ENCODE peak calls at places on chromosomes 5 and 9, in five cellular contexts. M is fibroblast of lung, T is GM12878, D is upper lobe of left lung, A is colonic mucosa. Y is an unnamed sample.

GRCh38 chr5:88480766-88481499 is 212.3 kb upstream of the TMEM161B start:
- DNase-seq in A (no peak), D (no peak), T (no peak), M (peak; percentile 50), Y (no peak)

GRCh38 chr9:129895376-129896268 is 60.4 kb downstream of the USP20 start:
- DNase-seq in A (no peak), M (no peak), D (no peak), T (no peak), Y (no peak)

GRCh38 chr5:107772418-107773310 is 101.9 kb upstream of the EFNA5 start:
- DNase-seq in D (no peak), A (no peak), M (no peak), T (no peak), Y (no peak)

GRCh38 chr5:88678780-88679491 is 204.0 kb downstream of the MEF2C start:
- DNase-seq in A (no peak), T (no peak), D (no peak), M (peak; percentile 52), Y (no peak)

GRCh38 chr9:133740891-133741290 is 2.7 kb upstream of the SARDH start:
- DNase-seq in D (peak; percentile 55), T (no peak), M (no peak), A (no peak), Y (no peak)

GRCh38 chr9:130854835-130855234 is 19.8 kb downstream of the ABL1 start:
- DNase-seq in M (no peak), D (no peak), A (no peak), T (no peak), Y (no peak)

GRCh38 chr9:104287255-104287872 is 193.3 kb downstream of the SMC2 start:
- DNase-seq in A (no peak), T (no peak), D (no peak), M (no peak), Y (no peak)

GRCh38 chr5:54519083-54519541 is 1.6 kb downstream of the SNX18 start:
- DNase-seq in M (no peak), D (peak; percentile 69), A (no peak), T (no peak), Y (no peak)

GRCh38 chr9:131103535-131103934 is 7.2 kb downstream of the AIF1L start:
- DNase-seq in A (no peak), M (no peak), D (no peak), T (no peak), Y (no peak)

GRCh38 chr5:1161108-1161831 is 40.1 kb upstream of the SLC6A19 start:
- DNase-seq in T (no peak), M (peak; percentile 16), D (no peak), A (peak; percentile 74), Y (peak; percentile 80)

GRCh38 chr9:99361827-99362226 is 139.7 kb downstream of the SEC61B start:
- DNase-seq in D (no peak), A (no peak), T (no peak), M (no peak), Y (no peak)

GRCh38 chr5:124512236-124512635 is 234.2 kb downstream of the ZNF608 start:
- DNase-seq in A (no peak), T (no peak), M (peak; percentile 61), D (no peak), Y (no peak)

GRCh38 chr9:73643379-73644013 is 491.8 kb downstream of the ANXA1 start:
- DNase-seq in A (no peak), T (no peak), M (peak; percentile 89), D (no peak), Y (no peak)

GRCh38 chr5:96816991-96817390 is 9.2 kb upstream of the ERAP1 start:
- DNase-seq in M (no peak), D (no peak), A (no peak), T (no peak), Y (no peak)

GRCh38 chr5:169029087-169029486 is 271.9 kb downstream of the SLIT3 start:
- DNase-seq in D (no peak), M (peak; percentile 82), A (no peak), T (no peak), Y (no peak)

GRCh38 chr9:14180942-14181270 is 133.0 kb downstream of the NFIB start:
- DNase-seq in M (no peak), A (no peak), T (no peak), D (no peak), Y (no peak)

GRCh38 chr5:140084466-140084865 is 29.4 kb upstream of the PURA start:
- DNase-seq in D (no peak), T (no peak), M (peak; percentile 2), A (no peak), Y (no peak)

GRCh38 chr5:95638632-95639031 is 7.9 kb upstream of the RFESD start:
- DNase-seq in D (no peak), M (no peak), A (no peak), T (no peak), Y (no peak)

GRCh38 chr5:128216860-128217531 is 133.4 kb downstream of the SLC12A2 start:
- DNase-seq in A (no peak), M (peak; percentile 95), D (peak; percentile 18), T (no peak), Y (no peak)

GRCh38 chr5:14123551-14123950 is 19.6 kb upstream of the TRIO start:
- DNase-seq in A (no peak), D (no peak), M (no peak), T (no peak), Y (no peak)

GRCh38 chr5:172179032-172179989 is 8.7 kb downstream of the STK10 start:
- DNase-seq in T (peak; percentile 71), D (no peak), M (peak; percentile 71), A (peak; percentile 34), Y (peak; percentile 71)

GRCh38 chr9:124359426-124359825 is 55.8 kb downstream of the PSMB7 start:
- DNase-seq in M (no peak), A (no peak), D (no peak), T (no peak), Y (no peak)

GRCh38 chr5:32504923-32505596 is 60.5 kb upstream of the ZFR start:
- DNase-seq in T (no peak), A (peak; percentile 42), D (no peak), M (peak; percentile 94), Y (no peak)

GRCh38 chr5:180083529-180084060 is 12.0 kb upstream of the RNF130 start:
- DNase-seq in M (no peak), D (no peak), T (no peak), A (no peak), Y (no peak)

GRCh38 chr5:78497573-78498533 is 137.4 kb downstream of the SCAMP1 start:
- DNase-seq in M (peak; percentile 62), D (peak; percentile 29), T (no peak), A (peak; percentile 10), Y (no peak)

GRCh38 chr9:87792831-87793288 is 66.9 kb downstream of the CTSL start:
- DNase-seq in T (peak; percentile 36), M (peak; percentile 75), A (peak; percentile 50), D (no peak), Y (peak; percentile 71)

GRCh38 chr9:108125541-108125940 is 636.0 kb upstream of the KLF4 start:
- DNase-seq in M (no peak), T (no peak), D (no peak), A (no peak), Y (no peak)

GRCh38 chr5:43316421-43316820 is 3.2 kb upstream of the HMGCS1 start:
- DNase-seq in T (no peak), A (no peak), M (no peak), D (no peak), Y (no peak)

GRCh38 chr5:151742870-151743294 is 15.5 kb downstream of the ATOX1 start:
- DNase-seq in A (peak; percentile 42), M (peak; percentile 66), T (no peak), D (no peak), Y (no peak)

GRCh38 chr9:122875523-122875922 is 29.6 kb downstream of the RC3H2 start:
- DNase-seq in T (peak; percentile 20), D (no peak), A (no peak), M (no peak), Y (no peak)

GRCh38 chr9:18786936-18787658 is 245.9 kb downstream of the SAXO1 start:
- DNase-seq in M (peak; percentile 64), T (no peak), A (no peak), D (no peak), Y (no peak)

GRCh38 chr9:2228641-2229040 is 213.5 kb downstream of the SMARCA2 start:
- DNase-seq in A (no peak), T (no peak), M (no peak), D (no peak), Y (no peak)

GRCh38 chr5:178346607-178347334 is 114.2 kb upstream of the PHYKPL start:
- DNase-seq in A (no peak), T (no peak), D (no peak), M (no peak), Y (no peak)

GRCh38 chr9:20658677-20659473 is 25.2 kb upstream of the FOCAD start:
- DNase-seq in T (no peak), M (peak; percentile 23), A (peak; percentile 19), D (no peak), Y (no peak)

DNA sequence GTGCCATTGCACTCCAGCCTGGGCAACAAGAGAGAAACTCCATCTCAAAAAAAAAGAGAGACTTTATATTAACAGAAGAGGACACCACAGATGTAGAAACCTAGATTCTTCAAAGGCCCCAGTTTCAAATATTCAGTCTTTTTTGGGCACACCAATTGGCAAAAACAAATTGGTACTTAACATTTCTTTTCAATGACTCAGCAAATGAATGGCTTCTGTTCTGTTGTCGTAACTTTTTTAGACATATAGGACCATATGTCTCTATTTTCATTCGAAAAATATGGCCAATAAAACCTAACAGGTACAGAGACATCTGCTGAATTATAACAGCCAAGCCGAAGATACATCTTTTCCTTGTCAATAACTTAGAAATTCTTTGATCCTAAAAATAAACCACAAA is 212.8 kb downstream of the EBF1 start:
- DNase-seq in D (no peak), M (no peak), T (no peak), A (no peak), Y (no peak)
- H3K4me1 ChIP-seq in D (no peaks in the 10 kb centered on the region), M (no peaks in the 10 kb centered on the region), T (peaks cover 18% of the 10 kb centered on the region), A (no peaks in the 10 kb centered on the region), Y (no peaks in the 10 kb centered on the region)

DNA sequence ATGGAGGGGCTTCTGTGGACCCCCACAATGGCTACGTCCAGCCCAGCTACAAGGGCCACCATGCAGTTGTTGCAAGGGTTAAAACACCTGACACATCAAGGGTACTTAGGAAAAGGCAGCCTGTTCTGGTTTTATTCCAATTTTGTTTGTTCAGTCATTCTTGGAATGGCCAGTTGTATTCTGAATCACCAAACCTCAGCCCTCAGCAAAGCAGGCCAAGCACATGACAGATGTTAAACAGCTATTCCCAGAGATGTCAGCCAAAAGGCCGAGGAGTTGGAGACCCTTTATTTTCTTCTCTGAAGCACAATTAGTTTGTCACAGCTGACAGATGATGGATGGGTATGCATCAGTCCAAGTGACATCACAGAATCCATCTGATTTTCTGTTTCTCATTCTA is 124.0 kb downstream of the ASTN2 start:
- DNase-seq in T (no peak), M (peak; percentile 21), A (no peak), D (no peak), Y (no peak)
- H3K4me1 ChIP-seq in T (no peaks in the 10 kb centered on the region), M (no peaks in the 10 kb centered on the region), A (no peaks in the 10 kb centered on the region), D (no peaks in the 10 kb centered on the region), Y (no peaks in the 10 kb centered on the region)

DNA sequence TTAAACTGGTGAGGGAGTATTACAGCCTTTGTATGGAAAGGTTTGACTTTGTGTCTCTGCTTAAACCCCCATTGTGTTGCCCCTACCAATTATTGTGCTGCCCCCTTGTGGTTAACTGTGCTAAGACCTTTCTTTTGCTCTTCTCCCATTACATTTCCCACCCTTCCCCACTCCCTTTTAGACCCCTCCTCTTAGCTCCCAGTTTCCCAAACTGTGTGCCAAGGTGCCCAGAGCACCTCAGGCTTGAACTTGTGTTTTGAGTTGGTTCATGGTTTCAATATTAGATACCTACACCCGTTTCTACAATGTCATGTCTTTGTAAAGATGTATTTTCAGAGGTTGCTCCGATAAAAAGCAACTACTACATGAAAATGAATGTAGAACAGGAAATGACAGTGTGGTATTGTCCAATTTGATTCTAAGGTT is 2.9 kb downstream of the JAK2 start:
- DNase-seq in T (peak; percentile 66), M (peak; percentile 55), D (no peak), A (peak; percentile 71), Y (peak; percentile 53)
- H3K4me1 ChIP-seq in T (peaks cover 8% of the 10 kb centered on the region), M (peaks cover 9% of the 10 kb centered on the region), D (peaks cover 45% of the 10 kb centered on the region), A (no peaks in the 10 kb centered on the region), Y (peaks cover 27% of the 10 kb centered on the region)

GRCh38 chr5:149732500-149733128 is 2.5 kb downstream of the PPARGC1B start:
- DNase-seq in M (no peak), D (no peak), A (peak; percentile 82), T (no peak), Y (no peak)
- H3K4me1 ChIP-seq in M (no peaks in the 10 kb centered on the region), D (peaks cover 10% of the 10 kb centered on the region), A (peaks cover 7% of the 10 kb centered on the region), T (no peaks in the 10 kb centered on the region), Y (peaks cover 29% of the 10 kb centered on the region)

Y was measured in Peyer's patch.